ENCODE peak calls at places on chromosomes 13 and 19, in six cellular contexts. A is SK-N-SH, Q is tibial nerve, Z is A549, K is ovary, V is sigmoid colon. Y is an unnamed sample.
A peak's percentile ranks its signal among the peaks of the same experiment; 100 is the strongest.

GRCh38 chr13:50884270-50884669 is 25.3 kb upstream of the RNASEH2B start:
- DNase-seq in A (no peak), Q (no peak), Z (no peak), K (no peak), V (no peak), Y (no peak)

GRCh38 chr19:39402417-39403297 is 4.0 kb upstream of the ZFP36 start:
- DNase-seq in A (peak; percentile 87), Q (peak; percentile 94), Z (peak; percentile 75), K (peak; percentile 96), V (peak; percentile 97), Y (peak; percentile 99)

GRCh38 chr19:3576696-3577443 is 4.1 kb downstream of the HMG20B start:
- DNase-seq in A (peak; percentile 78), Q (no peak), Z (no peak), K (peak; percentile 82), V (peak; percentile 91), Y (no peak)

GRCh38 chr13:39516140-39516539 is 86.9 kb downstream of the LHFPL6 start:
- DNase-seq in A (peak; percentile 38), Q (no peak), Z (no peak), K (no peak), V (no peak), Y (no peak)

GRCh38 chr19:4707956-4708650 is 15.5 kb downstream of the DPP9 start:
- DNase-seq in A (no peak), Q (no peak), Z (no peak), K (peak; percentile 77), V (peak; percentile 81), Y (no peak)

GRCh38 chr13:33497146-33497845 is 211.7 kb upstream of the STARD13 start:
- DNase-seq in A (no peak), Q (no peak), Z (no peak), K (no peak), V (no peak), Y (no peak)

GRCh38 chr19:31347828-31348314 is 1.4 kb downstream of the TSHZ3 start:
- DNase-seq in A (no peak), Q (peak; percentile 38), Z (no peak), K (peak; percentile 59), V (peak; percentile 78), Y (no peak)

GRCh38 chr13:49690133-49690989 is 925 bp downstream of the EBPL start:
- DNase-seq in A (peak; percentile 62), Q (peak; percentile 21), Z (peak; percentile 36), K (no peak), V (no peak), Y (no peak)

GRCh38 chr13:46382224-46382623 is 4.8 kb downstream of the RUBCNL start:
- DNase-seq in A (no peak), Q (no peak), Z (no peak), K (no peak), V (no peak), Y (no peak)

GRCh38 chr19:43820098-43820860 is 6.8 kb upstream of the ZNF283 start:
- DNase-seq in A (peak; percentile 49), Q (no peak), Z (peak; percentile 35), K (no peak), V (peak; percentile 67), Y (no peak)

GRCh38 chr19:2478756-2479555 is 3.0 kb downstream of the GADD45B start:
- DNase-seq in A (no peak), Q (peak; percentile 69), Z (no peak), K (peak; percentile 86), V (peak; percentile 95), Y (peak; percentile 95)

GRCh38 chr19:38025908-38026307 is 118.9 kb downstream of the SIPA1L3 start:
- DNase-seq in A (no peak), Q (no peak), Z (no peak), K (no peak), V (no peak), Y (no peak)

GRCh38 chr19:6417713-6418561 is 6.7 kb downstream of the KHSRP start:
- DNase-seq in A (peak; percentile 84), Q (no peak), Z (no peak), K (no peak), V (peak; percentile 68), Y (no peak)

GRCh38 chr13:42524487-42525034 is 49.4 kb upstream of the TNFSF11 start:
- DNase-seq in A (no peak), Q (no peak), Z (no peak), K (no peak), V (no peak), Y (no peak)

GRCh38 chr19:17172624-17173345 is 42.4 kb upstream of the USE1 start:
- DNase-seq in A (no peak), Q (no peak), Z (no peak), K (no peak), V (no peak), Y (no peak)

GRCh38 chr13:64083811-64084210 is 2668.2 kb upstream of the PCDH20 start:
- DNase-seq in A (no peak), Q (no peak), Z (no peak), K (no peak), V (no peak), Y (no peak)

GRCh38 chr19:48991823-48992570 is 1.1 kb downstream of the GYS1 start:
- DNase-seq in A (peak; percentile 59), Q (peak; percentile 71), Z (peak; percentile 75), K (peak; percentile 60), V (peak; percentile 88), Y (no peak)

GRCh38 chr13:87798536-87798935 is 127.4 kb downstream of the SLITRK5 start:
- DNase-seq in A (peak; percentile 2), Q (no peak), Z (no peak), K (no peak), V (no peak), Y (no peak)

GRCh38 chr19:33377586-33378475 is 4.3 kb downstream of the CEBPG start:
- DNase-seq in A (no peak), Q (no peak), Z (no peak), K (no peak), V (peak; percentile 25), Y (peak; percentile 79)

GRCh38 chr13:38662362-38662761 is 24.5 kb upstream of the FREM2 start:
- DNase-seq in A (no peak), Q (no peak), Z (no peak), K (no peak), V (no peak), Y (no peak)

GRCh38 chr13:79311456-79311855 is 94.6 kb downstream of the RBM26 start:
- DNase-seq in A (no peak), Q (no peak), Z (no peak), K (no peak), V (no peak), Y (no peak)

DNA sequence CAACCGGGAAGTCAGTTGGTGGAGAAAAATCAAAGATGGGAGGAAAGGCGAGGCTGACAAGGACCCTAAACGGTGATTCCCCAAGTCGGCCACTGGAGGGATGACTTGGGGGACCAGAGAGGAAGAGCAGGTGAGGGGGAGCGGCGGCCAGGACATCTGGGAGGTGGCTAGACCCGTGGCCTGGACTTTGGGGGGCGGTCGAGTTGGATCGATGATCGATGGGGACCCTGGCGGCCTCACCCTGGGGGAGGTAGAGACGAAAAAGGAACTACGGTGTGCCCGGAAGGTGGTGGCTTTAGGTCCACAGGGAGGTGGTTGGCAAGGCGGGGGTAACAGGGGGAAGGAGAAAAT is 7.6 kb upstream of the CIRBP start:
- DNase-seq in A (no peak), Q (no peak), Z (no peak), K (peak; percentile 64), V (peak; percentile 78), Y (no peak)
- TF ChIP-seq CTCF in A (peak; percentile 33), Q (no peak), Z (no peak), K (no peak), V (no peak), Y (no peak)

GRCh38 chr19:50512999-50513745 is 541 bp downstream of the ASPDH start:
- DNase-seq in A (no peak), Q (no peak), Z (no peak), K (no peak), V (no peak), Y (no peak)

GRCh38 chr19:50510700-50511068 is 307 bp downstream of the JOSD2 start:
- DNase-seq in A (no peak), Q (no peak), Z (no peak), K (no peak), V (no peak), Y (no peak)

GRCh38 chr19:50513746-50514345 is at the start of gene ASPDH:
- DNase-seq in A (peak; percentile 67), Q (no peak), Z (no peak), K (no peak), V (no peak), Y (peak; percentile 73)

GRCh38 chr19:50511069-50511822 is at the start of gene JOSD2:
- DNase-seq in A (peak; percentile 94), Q (peak; percentile 97), Z (peak; percentile 99), K (peak; percentile 99), V (peak; percentile 99), Y (peak; percentile 99)

GRCh38 chr19:50512112-50512998 is 1.4 kb downstream of the ASPDH start:
- DNase-seq in A (no peak), Q (no peak), Z (no peak), K (peak; percentile 59), V (no peak), Y (peak; percentile 73)
- H3K4me3 ChIP-seq in A (peak overlapping the region; percentile 83), Q (peak overlapping the region; percentile 92), Z (peak overlapping the region; percentile 76), K (peak overlapping the region; percentile 52), V (no peak overlapping the region), Y (peak overlapping the region; percentile 64)

DNA sequence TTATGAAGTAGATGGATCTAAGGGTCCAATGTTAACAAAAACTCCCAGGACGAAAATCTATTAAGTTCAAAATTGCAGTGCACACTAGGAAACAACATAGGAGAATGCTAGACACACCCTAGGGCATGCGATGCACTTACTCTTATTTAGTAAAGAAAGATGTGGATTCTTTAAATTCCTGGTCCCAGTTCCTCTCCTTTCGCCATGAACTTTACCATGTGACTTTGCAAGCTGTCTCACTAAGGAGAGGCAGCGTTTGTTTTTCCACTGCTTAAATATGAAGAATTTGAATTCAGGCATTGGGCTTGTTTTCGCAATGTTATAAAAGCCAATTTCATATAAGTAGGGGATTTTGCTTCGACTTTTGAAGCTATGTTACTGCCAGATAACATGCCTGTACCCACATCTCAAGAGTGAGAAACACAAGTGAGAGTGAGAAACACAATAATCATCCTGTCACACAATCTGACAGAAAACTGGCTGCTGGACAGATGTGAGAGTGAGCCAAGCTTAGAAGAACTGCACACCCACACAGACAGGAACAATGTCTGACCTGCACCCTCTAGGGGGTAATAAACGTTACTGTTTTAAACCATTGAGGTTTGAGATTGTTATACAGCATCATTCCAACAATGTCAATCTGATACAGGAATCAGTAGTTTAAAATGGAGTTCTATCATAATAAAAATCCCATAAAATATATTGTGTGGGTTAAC is 1308.5 kb downstream of the SLITRK5 start:
- DNase-seq in A (peak; percentile 6), Q (no peak), Z (no peak), K (no peak), V (no peak), Y (no peak)
- TF ChIP-seq EP300 in A (no peak), Q (no peak), Z (no peak), K (no peak), V (no peak), Y (no peak)

DNA sequence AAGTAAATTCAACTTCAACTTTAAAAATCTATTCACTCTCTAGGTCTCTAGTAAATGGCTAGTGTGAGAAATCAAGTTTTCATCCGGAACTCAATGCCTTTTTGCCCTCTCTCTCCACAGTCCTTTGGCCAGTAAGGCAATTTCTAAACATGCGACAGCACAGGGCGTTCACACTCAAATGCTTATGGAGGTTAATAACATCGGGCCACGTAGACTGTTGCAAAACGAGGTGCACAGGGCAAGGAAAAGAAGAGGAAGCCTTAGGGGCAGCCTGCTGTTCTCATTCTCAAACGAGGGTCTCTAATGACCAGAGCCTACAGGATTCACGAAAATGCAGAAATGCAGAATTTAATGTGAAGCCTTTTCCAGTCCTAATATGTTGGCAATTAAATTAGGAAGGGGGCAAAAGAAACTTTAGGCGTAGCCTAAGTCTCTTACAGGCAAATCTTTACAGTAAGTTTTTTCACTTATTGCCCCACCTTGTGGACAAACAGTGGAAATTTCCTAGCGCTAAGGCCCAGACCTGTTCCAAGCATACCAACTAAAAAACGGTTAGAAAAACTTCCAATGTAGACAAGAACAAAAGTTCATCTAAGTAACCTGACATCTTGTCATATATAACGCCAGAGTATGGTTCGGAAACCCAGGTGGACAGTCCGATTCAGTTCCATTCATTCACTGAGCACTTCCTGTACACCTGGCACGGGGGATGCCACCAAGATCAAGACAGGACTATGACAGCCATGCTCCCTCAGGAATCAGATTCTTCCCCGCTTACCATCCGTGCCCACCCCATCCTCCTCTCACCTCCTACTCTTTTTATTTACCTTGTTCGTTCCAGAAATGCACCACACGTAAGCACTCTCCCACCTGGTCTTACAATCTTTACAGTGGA is 5.1 kb downstream of the ZAR1L start:
- DNase-seq in A (peak; percentile 47), Q (no peak), Z (peak; percentile 5), K (no peak), V (no peak), Y (no peak)
- TF ChIP-seq CTCF in A (peak; percentile 79), Q (peak; percentile 87), Z (peak; percentile 63), K (peak; percentile 55), V (peak; percentile 70), Y (peak; percentile 29)